ENCODE peak calls at places on chromosomes 11 and 22, in nine cellular contexts. L is naive B cell; U is tibial artery; F is breast epithelium; A is IMR-90; I is foreskin fibroblast; O is Ammon's horn; T is lower lobe of right lung; C is effector CD8-positive, alpha-beta T cell. E is an unnamed sample.

GRCh38 chr11:19879309-19880087 is 166.9 kb downstream of the NAV2 start:
- DNase-seq in L (no peak), T (no peak), U (no peak), O (peak), A (no peak), I (no peak), F (no peak), C (no peak), E (no peak)

GRCh38 chr11:122215244-122215992 is 99.4 kb upstream of the BLID start:
- DNase-seq in F (peak), U (peak), C (no peak), L (no peak), O (peak), A (peak), T (peak), I (peak), E (no peak)

GRCh38 chr11:110479445-110480101 is 49.8 kb downstream of the FDX1 start:
- DNase-seq in A (peak), L (no peak), C (no peak), F (no peak), O (peak), I (peak), T (no peak), U (no peak), E (no peak)

GRCh38 chr22:42171417-42171816 is 40.8 kb upstream of the CYP2D6 start:
- DNase-seq in U (no peak), O (no peak), C (no peak), F (no peak), L (no peak), T (no peak), I (no peak), A (no peak), E (no peak)

GRCh38 chr11:129973809-129974208 is 28.8 kb downstream of the PRDM10 start:
- DNase-seq in L (no peak), A (no peak), C (no peak), F (no peak), O (no peak), U (no peak), I (no peak), T (peak), E (no peak)

GRCh38 chr11:67252831-67253239 is 13.4 kb upstream of the GRK2 start:
- DNase-seq in O (peak), C (no peak), T (peak), F (no peak), A (peak), L (no peak), U (no peak), I (peak), E (no peak)

GRCh38 chr22:33380789-33381530 is 322.8 kb upstream of the SYN3 start:
- DNase-seq in I (no peak), L (no peak), T (no peak), C (no peak), U (no peak), A (peak), O (no peak), F (no peak), E (no peak)

GRCh38 chr11:69371731-69372588 is 78.0 kb downstream of the MYEOV start:
- DNase-seq in F (no peak), A (no peak), L (no peak), O (no peak), T (no peak), C (no peak), I (no peak), U (peak), E (no peak)

GRCh38 chr11:19992162-19992561 is 168.1 kb downstream of the DBX1 start:
- DNase-seq in A (no peak), O (no peak), F (no peak), T (no peak), C (no peak), U (no peak), L (no peak), I (no peak), E (no peak)

GRCh38 chr11:31826530-31827438 is 15.7 kb upstream of the PAX6 start:
- DNase-seq in L (no peak), F (no peak), C (no peak), T (no peak), U (no peak), A (no peak), O (no peak), I (no peak), E (no peak)

GRCh38 chr22:43726296-43726695 is 85.8 kb downstream of the EFCAB6 start:
- DNase-seq in T (no peak), U (peak), I (peak), A (peak), L (no peak), F (no peak), O (no peak), C (no peak), E (no peak)

GRCh38 chr22:37925767-37926166 is 19.7 kb downstream of the MICALL1 start:
- DNase-seq in C (no peak), U (no peak), A (no peak), I (no peak), L (no peak), O (no peak), T (no peak), F (no peak), E (no peak)

GRCh38 chr11:60915250-60915914 is 1.4 kb downstream of the TMEM109 start:
- DNase-seq in F (no peak), T (peak), L (peak), C (peak), A (peak), O (peak), U (peak), I (peak), E (peak)

GRCh38 chr11:64268687-64269379 is 15.6 kb downstream of the BAD start:
- DNase-seq in I (peak), T (peak), C (no peak), A (peak), O (no peak), U (peak), L (no peak), F (no peak), E (peak)

GRCh38 chr22:17969732-17970131 is 54.6 kb downstream of the MICAL3 start:
- DNase-seq in F (no peak), L (no peak), U (no peak), C (no peak), T (no peak), I (peak), O (no peak), A (peak), E (no peak)

GRCh38 chr11:128624269-128625170 is 37.2 kb upstream of the ETS1 start:
- DNase-seq in I (no peak), F (no peak), O (no peak), T (peak), L (peak), C (peak), A (no peak), U (no peak), E (peak)

E was measured in CD8-positive, alpha-beta memory T cell.